ENCODE peak calls at places on chromosome 2, in four cellular contexts. L, W, F and S are unnamed samples.

GRCh38 chr2:239883326-239884050 is 141.7 kb downstream of the NDUFA10 start:
- DNase-seq in L (no peak), W (no peak), F (no peak), S (no peak)

GRCh38 chr2:63040586-63040985 is 10.0 kb upstream of the OTX1 start:
- DNase-seq in L (no peak), W (no peak), F (no peak), S (no peak)

GRCh38 chr2:16191431-16192200 is 251.3 kb downstream of the MYCN start:
- DNase-seq in L (no peak), W (no peak), F (no peak), S (no peak)

GRCh38 chr2:133591164-133591563 is 22.9 kb upstream of the NCKAP5 start:
- DNase-seq in L (no peak), W (no peak), F (peak; percentile 30), S (no peak)

GRCh38 chr2:38064805-38065501 is 11.0 kb downstream of the CYP1B1 start:
- DNase-seq in L (no peak), W (no peak), F (no peak), S (no peak)

GRCh38 chr2:170180031-170180566 is 2.2 kb downstream of the MYO3B start:
- DNase-seq in L (no peak), W (no peak), F (no peak), S (no peak)

GRCh38 chr2:235244497-235245215 is 249.2 kb upstream of the AGAP1 start:
- DNase-seq in L (no peak), W (no peak), F (peak; percentile 70), S (no peak)

GRCh38 chr2:196481323-196481695 is 158.2 kb upstream of the CCDC150 start:
- DNase-seq in L (no peak), W (no peak), F (peak; percentile 95), S (no peak)

GRCh38 chr2:111156529-111156928 is 35.8 kb downstream of the BCL2L11 start:
- DNase-seq in L (no peak), W (no peak), F (no peak), S (no peak)

GRCh38 chr2:150850641-150851040 is 363.2 kb upstream of the RND3 start:
- DNase-seq in L (no peak), W (no peak), F (no peak), S (no peak)

GRCh38 chr2:240170354-240170735 is 29.9 kb upstream of the OTOS start:
- DNase-seq in L (no peak), W (peak; percentile 62), F (no peak), S (no peak)

DNA sequence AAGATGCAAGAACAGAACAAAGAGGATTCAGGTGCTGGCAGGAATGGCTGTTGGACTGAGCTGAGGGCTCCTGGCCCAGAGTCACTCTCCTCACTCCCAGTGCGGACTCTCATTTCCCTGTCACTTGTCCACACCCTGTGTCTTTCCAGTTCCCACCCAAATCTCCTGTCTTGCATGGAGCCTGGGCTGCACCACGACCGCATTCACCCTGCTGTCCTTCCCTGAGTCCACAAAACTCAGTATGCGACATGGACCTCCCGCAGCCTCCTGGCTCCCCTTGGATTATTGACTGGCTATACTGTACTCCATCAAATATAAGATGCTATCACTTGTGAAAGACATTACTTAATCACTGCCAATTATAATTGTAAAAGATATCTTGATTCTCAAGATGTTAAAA is 2.5 kb upstream of the ITM2C start:
- DNase-seq in L (no peak), W (no peak), F (no peak), S (no peak)
- H3K4me3 ChIP-seq in L (no peak overlapping the region), W (no peak overlapping the region), F (no peak overlapping the region), S (no peak overlapping the region)

GRCh38 chr2:26692814-26693286 is 328 bp downstream of the KCNK3 start:
- DNase-seq in L (no peak), W (no peak), F (peak; percentile 61), S (no peak)
- H3K4me3 ChIP-seq in L (peak overlapping the region; percentile 38), W (no peak overlapping the region), F (peak overlapping the region; percentile 47), S (peak overlapping the region; percentile 36)

GRCh38 chr2:74516650-74517049 is 2.4 kb downstream of the TLX2 start:
- DNase-seq in L (no peak), W (no peak), F (no peak), S (no peak)
- H3K4me3 ChIP-seq in L (no peak overlapping the region), W (no peak overlapping the region), F (no peak overlapping the region), S (no peak overlapping the region)

GRCh38 chr2:32945286-32945685 is 1.5 kb upstream of the LTBP1 start:
- DNase-seq in L (no peak), W (no peak), F (no peak), S (no peak)
- H3K4me3 ChIP-seq in L (no peak overlapping the region), W (no peak overlapping the region), F (no peak overlapping the region), S (no peak overlapping the region)

GRCh38 chr2:27306136-27306535 is 2.1 kb downstream of the UCN start:
- DNase-seq in L (no peak), W (no peak), F (no peak), S (no peak)
- H3K4me3 ChIP-seq in L (no peak overlapping the region), W (no peak overlapping the region), F (no peak overlapping the region), S (no peak overlapping the region)

GRCh38 chr2:140791802-140792201 is 1339.0 kb downstream of the LRP1B start:
- DNase-seq in L (no peak), W (no peak), F (no peak), S (no peak)

GRCh38 chr2:140801311-140801710 is 1329.5 kb downstream of the LRP1B start:
- DNase-seq in L (no peak), W (no peak), F (no peak), S (no peak)

DNA sequence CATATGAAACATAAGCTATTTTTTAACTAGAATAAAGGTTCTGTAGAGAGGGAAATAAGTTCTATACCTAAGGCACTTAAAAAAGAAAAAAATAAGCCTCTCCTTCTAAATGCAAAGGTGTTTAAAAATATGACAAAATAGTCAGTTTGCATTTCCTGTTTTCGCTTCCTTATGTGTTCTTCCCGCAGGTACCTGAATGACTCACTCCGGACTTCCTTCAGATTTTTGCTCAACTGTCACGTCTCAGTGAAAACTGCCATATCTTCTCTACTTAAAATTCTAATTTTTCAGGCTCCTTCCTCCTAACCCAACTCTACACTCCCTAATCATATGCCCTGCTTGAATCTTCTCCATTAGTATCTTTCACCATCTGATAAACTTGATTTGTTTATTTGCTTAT is 1333.1 kb downstream of the LRP1B start:
- DNase-seq in L (no peak), W (no peak), F (no peak), S (no peak)
- H3K4me3 ChIP-seq in L (no peak overlapping the region), W (no peak overlapping the region), F (no peak overlapping the region), S (no peak overlapping the region)

GRCh38 chr2:9997936-9998335 is 45.4 kb upstream of the KLF11 start:
- DNase-seq in L (peak; percentile 1), W (no peak), F (no peak), S (no peak)

GRCh38 chr2:9994462-9994861 is 43.0 kb downstream of the GRHL1 start:
- DNase-seq in L (peak; percentile 3), W (no peak), F (no peak), S (no peak)

GRCh38 chr2:9993490-9994165 is 42.1 kb downstream of the GRHL1 start:
- DNase-seq in L (no peak), W (no peak), F (peak; percentile 88), S (no peak)

GRCh38 chr2:9996321-9996720 is 44.8 kb downstream of the GRHL1 start:
- DNase-seq in L (peak; percentile 2), W (no peak), F (no peak), S (no peak)

GRCh38 chr2:9995059-9995458 is 43.6 kb downstream of the GRHL1 start:
- DNase-seq in L (peak; percentile 8), W (no peak), F (no peak), S (no peak)
- H3K4me3 ChIP-seq in L (no peak overlapping the region), W (no peak overlapping the region), F (no peak overlapping the region), S (no peak overlapping the region)

GRCh38 chr2:27133905-27134780 is at the start of gene PREB:
- DNase-seq in L (peak; percentile 95), W (peak; percentile 100), F (peak; percentile 99), S (peak; percentile 99)

GRCh38 chr2:27131429-27131828 is 3.0 kb downstream of the PREB start:
- DNase-seq in L (no peak), W (no peak), F (no peak), S (no peak)

GRCh38 chr2:27134781-27135470 is 490 bp upstream of the PREB start:
- DNase-seq in L (no peak), W (no peak), F (no peak), S (no peak)

GRCh38 chr2:27135471-27135955 is 1.1 kb upstream of the PREB start:
- DNase-seq in L (no peak), W (no peak), F (no peak), S (no peak)

GRCh38 chr2:27133195-27133875 is 1.1 kb downstream of the PREB start:
- DNase-seq in L (no peak), W (no peak), F (peak; percentile 41), S (no peak)
- H3K4me3 ChIP-seq in L (peak overlapping the region; percentile 99), W (peak overlapping the region; percentile 83), F (peak overlapping the region; percentile 96), S (peak overlapping the region; percentile 85)

DNA sequence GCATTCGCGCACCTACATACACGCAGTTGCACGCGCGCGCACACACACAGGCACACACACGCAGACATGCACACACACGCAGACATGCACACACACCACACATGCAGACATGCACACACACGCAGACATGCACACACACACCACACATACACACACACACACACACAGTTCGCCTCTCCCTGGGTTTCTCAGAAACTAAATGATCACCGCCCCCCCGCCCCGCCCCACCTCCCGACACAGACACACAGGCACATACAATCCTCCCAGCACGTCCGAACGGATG is 1.1 kb downstream of the EPHA4 start:
- DNase-seq in L (no peak), W (no peak), F (no peak), S (no peak)
- H3K4me3 ChIP-seq in L (peak overlapping the region; percentile 73), W (peak overlapping the region; percentile 80), F (peak overlapping the region; percentile 92), S (peak overlapping the region; percentile 90)

DNA sequence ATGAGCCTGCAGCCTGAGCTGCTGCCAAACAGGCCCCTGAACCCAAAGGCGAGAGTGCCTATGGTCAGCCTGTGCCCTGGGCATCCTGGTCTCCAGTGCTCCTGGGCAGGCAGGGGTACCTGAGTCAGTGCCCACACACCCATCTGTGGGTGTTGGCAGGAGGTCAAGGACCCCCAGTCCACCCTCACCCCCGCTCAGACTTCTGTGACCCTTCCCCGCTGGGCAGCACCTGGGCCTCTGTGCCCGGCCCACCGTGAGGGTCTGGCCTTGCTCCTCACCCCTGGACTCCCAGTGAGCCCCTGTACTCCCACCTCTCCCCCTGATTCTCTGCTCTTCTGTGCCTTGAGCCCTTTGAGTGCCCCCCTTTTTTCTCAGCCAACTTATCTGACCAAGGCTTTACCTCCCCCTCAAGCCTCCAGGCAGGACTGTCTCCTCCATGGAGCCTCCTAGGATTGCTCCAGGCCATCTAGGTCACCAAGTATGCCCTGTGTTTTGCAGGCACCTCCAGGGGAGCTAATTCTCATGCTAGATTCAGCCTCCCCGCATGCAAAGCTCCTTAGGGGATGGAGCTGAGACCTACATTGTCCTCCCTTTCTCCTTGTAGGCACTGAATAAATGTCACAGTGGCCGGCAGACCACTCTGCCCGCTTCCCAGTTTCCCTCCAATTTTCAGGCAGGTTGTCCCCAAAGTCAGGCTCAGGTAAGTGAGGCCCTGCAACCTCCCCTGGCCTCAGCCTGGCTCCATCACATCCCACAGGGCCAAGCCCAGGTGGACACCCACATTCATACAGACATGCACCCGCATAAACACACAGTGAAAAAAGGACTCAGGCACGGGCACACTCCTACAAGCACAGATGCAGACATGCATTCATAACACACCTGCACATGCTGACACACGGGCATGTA is 21.9 kb upstream of the PTMA start:
- DNase-seq in L (no peak), W (no peak), F (no peak), S (no peak)
- H3K4me3 ChIP-seq in L (no peak overlapping the region), W (no peak overlapping the region), F (no peak overlapping the region), S (no peak overlapping the region)